ENCODE peak calls at places on chromosomes 12 and 14, in nine cellular contexts. One of them, this sample, is unnamed.

GRCh38 chr14:100988411-100988900 is 84.9 kb upstream of the RTL1 start:
- DNase-seq in spleen: no peak
- DNase-seq in stimulated activated CD8-positive, alpha-beta memory T cell treated with anti-CD3 and anti-CD28 coated beads, Interleukin-7, amount 100 ng/mL, for 1 hour: no peak
- DNase-seq in HuH-7.5: no peak
- DNase-seq in stimulated activated CD4-positive, alpha-beta T cell treated with anti-CD3 and anti-CD28 coated beads, Interleukin-15, amount 100 ng/mL, for 1 hour: no peak
- DNase-seq in activated CD8-positive, alpha-beta T cell treated with anti-CD3 and anti-CD28 coated beads, Interleukin-2, amount 10 ng/mL, durations not matched to agents 7 days and 5 days: no peak
- DNase-seq in activated naive CD4-positive, alpha-beta T cell: no peak
- DNase-seq in fibroblast of lung: peak; percentile 69
- DNase-seq in epithelial cell of esophagus: peak; percentile 84
- DNase-seq in this sample: no peak

GRCh38 chr12:85627584-85627983 is 208.6 kb downstream of the RASSF9 start:
- DNase-seq in spleen: no peak
- DNase-seq in stimulated activated CD8-positive, alpha-beta memory T cell treated with anti-CD3 and anti-CD28 coated beads, Interleukin-7, amount 100 ng/mL, for 1 hour: no peak
- DNase-seq in HuH-7.5: no peak
- DNase-seq in stimulated activated CD4-positive, alpha-beta T cell treated with anti-CD3 and anti-CD28 coated beads, Interleukin-15, amount 100 ng/mL, for 1 hour: no peak
- DNase-seq in activated CD8-positive, alpha-beta T cell treated with anti-CD3 and anti-CD28 coated beads, Interleukin-2, amount 10 ng/mL, durations not matched to agents 7 days and 5 days: no peak
- DNase-seq in activated naive CD4-positive, alpha-beta T cell: no peak
- DNase-seq in fibroblast of lung: peak; percentile 90
- DNase-seq in epithelial cell of esophagus: peak; percentile 28
- DNase-seq in this sample: no peak

GRCh38 chr12:32285484-32285883 is 113.9 kb upstream of the FGD4 start:
- DNase-seq in spleen: no peak
- DNase-seq in stimulated activated CD8-positive, alpha-beta memory T cell treated with anti-CD3 and anti-CD28 coated beads, Interleukin-7, amount 100 ng/mL, for 1 hour: no peak
- DNase-seq in HuH-7.5: no peak
- DNase-seq in stimulated activated CD4-positive, alpha-beta T cell treated with anti-CD3 and anti-CD28 coated beads, Interleukin-15, amount 100 ng/mL, for 1 hour: no peak
- DNase-seq in activated CD8-positive, alpha-beta T cell treated with anti-CD3 and anti-CD28 coated beads, Interleukin-2, amount 10 ng/mL, durations not matched to agents 7 days and 5 days: no peak
- DNase-seq in activated naive CD4-positive, alpha-beta T cell: no peak
- DNase-seq in fibroblast of lung: no peak
- DNase-seq in epithelial cell of esophagus: no peak
- DNase-seq in this sample: no peak

GRCh38 chr12:78703820-78704525 is 160.6 kb upstream of the SYT1 start:
- DNase-seq in spleen: no peak
- DNase-seq in stimulated activated CD8-positive, alpha-beta memory T cell treated with anti-CD3 and anti-CD28 coated beads, Interleukin-7, amount 100 ng/mL, for 1 hour: no peak
- DNase-seq in HuH-7.5: no peak
- DNase-seq in stimulated activated CD4-positive, alpha-beta T cell treated with anti-CD3 and anti-CD28 coated beads, Interleukin-15, amount 100 ng/mL, for 1 hour: no peak
- DNase-seq in activated CD8-positive, alpha-beta T cell treated with anti-CD3 and anti-CD28 coated beads, Interleukin-2, amount 10 ng/mL, durations not matched to agents 7 days and 5 days: no peak
- DNase-seq in activated naive CD4-positive, alpha-beta T cell: no peak
- DNase-seq in fibroblast of lung: peak; percentile 96
- DNase-seq in epithelial cell of esophagus: peak; percentile 84
- DNase-seq in this sample: peak; percentile 58

GRCh38 chr12:54127538-54128259 is 61.1 kb downstream of the SMUG1 start:
- DNase-seq in spleen: peak; percentile 54
- DNase-seq in stimulated activated CD8-positive, alpha-beta memory T cell treated with anti-CD3 and anti-CD28 coated beads, Interleukin-7, amount 100 ng/mL, for 1 hour: no peak
- DNase-seq in HuH-7.5: no peak
- DNase-seq in stimulated activated CD4-positive, alpha-beta T cell treated with anti-CD3 and anti-CD28 coated beads, Interleukin-15, amount 100 ng/mL, for 1 hour: no peak
- DNase-seq in activated CD8-positive, alpha-beta T cell treated with anti-CD3 and anti-CD28 coated beads, Interleukin-2, amount 10 ng/mL, durations not matched to agents 7 days and 5 days: no peak
- DNase-seq in activated naive CD4-positive, alpha-beta T cell: no peak
- DNase-seq in fibroblast of lung: no peak
- DNase-seq in epithelial cell of esophagus: no peak
- DNase-seq in this sample: no peak

GRCh38 chr12:108090932-108091331 is 38.2 kb upstream of the WSCD2 start:
- DNase-seq in spleen: no peak
- DNase-seq in stimulated activated CD8-positive, alpha-beta memory T cell treated with anti-CD3 and anti-CD28 coated beads, Interleukin-7, amount 100 ng/mL, for 1 hour: no peak
- DNase-seq in HuH-7.5: no peak
- DNase-seq in stimulated activated CD4-positive, alpha-beta T cell treated with anti-CD3 and anti-CD28 coated beads, Interleukin-15, amount 100 ng/mL, for 1 hour: no peak
- DNase-seq in activated CD8-positive, alpha-beta T cell treated with anti-CD3 and anti-CD28 coated beads, Interleukin-2, amount 10 ng/mL, durations not matched to agents 7 days and 5 days: no peak
- DNase-seq in activated naive CD4-positive, alpha-beta T cell: no peak
- DNase-seq in fibroblast of lung: no peak
- DNase-seq in epithelial cell of esophagus: no peak
- DNase-seq in this sample: no peak

GRCh38 chr14:70893842-70894237 is 13.4 kb upstream of the PCNX1 start:
- DNase-seq in spleen: no peak
- DNase-seq in stimulated activated CD8-positive, alpha-beta memory T cell treated with anti-CD3 and anti-CD28 coated beads, Interleukin-7, amount 100 ng/mL, for 1 hour: no peak
- DNase-seq in HuH-7.5: no peak
- DNase-seq in stimulated activated CD4-positive, alpha-beta T cell treated with anti-CD3 and anti-CD28 coated beads, Interleukin-15, amount 100 ng/mL, for 1 hour: no peak
- DNase-seq in activated CD8-positive, alpha-beta T cell treated with anti-CD3 and anti-CD28 coated beads, Interleukin-2, amount 10 ng/mL, durations not matched to agents 7 days and 5 days: peak; percentile 35
- DNase-seq in activated naive CD4-positive, alpha-beta T cell: no peak
- DNase-seq in fibroblast of lung: no peak
- DNase-seq in epithelial cell of esophagus: no peak
- DNase-seq in this sample: no peak

GRCh38 chr12:92021665-92022033 is 124.0 kb downstream of the BTG1 start:
- DNase-seq in spleen: no peak
- DNase-seq in stimulated activated CD8-positive, alpha-beta memory T cell treated with anti-CD3 and anti-CD28 coated beads, Interleukin-7, amount 100 ng/mL, for 1 hour: no peak
- DNase-seq in HuH-7.5: no peak
- DNase-seq in stimulated activated CD4-positive, alpha-beta T cell treated with anti-CD3 and anti-CD28 coated beads, Interleukin-15, amount 100 ng/mL, for 1 hour: no peak
- DNase-seq in activated CD8-positive, alpha-beta T cell treated with anti-CD3 and anti-CD28 coated beads, Interleukin-2, amount 10 ng/mL, durations not matched to agents 7 days and 5 days: no peak
- DNase-seq in activated naive CD4-positive, alpha-beta T cell: no peak
- DNase-seq in fibroblast of lung: no peak
- DNase-seq in epithelial cell of esophagus: no peak
- DNase-seq in this sample: no peak

GRCh38 chr12:68425998-68426397 is 93.8 kb upstream of the MDM1 start:
- DNase-seq in spleen: no peak
- DNase-seq in stimulated activated CD8-positive, alpha-beta memory T cell treated with anti-CD3 and anti-CD28 coated beads, Interleukin-7, amount 100 ng/mL, for 1 hour: no peak
- DNase-seq in HuH-7.5: no peak
- DNase-seq in stimulated activated CD4-positive, alpha-beta T cell treated with anti-CD3 and anti-CD28 coated beads, Interleukin-15, amount 100 ng/mL, for 1 hour: no peak
- DNase-seq in activated CD8-positive, alpha-beta T cell treated with anti-CD3 and anti-CD28 coated beads, Interleukin-2, amount 10 ng/mL, durations not matched to agents 7 days and 5 days: no peak
- DNase-seq in activated naive CD4-positive, alpha-beta T cell: no peak
- DNase-seq in fibroblast of lung: peak; percentile 94
- DNase-seq in epithelial cell of esophagus: peak; percentile 37
- DNase-seq in this sample: peak; percentile 86

GRCh38 chr12:132173135-132174014 is 29.1 kb downstream of the NOC4L start:
- DNase-seq in spleen: peak; percentile 45
- DNase-seq in stimulated activated CD8-positive, alpha-beta memory T cell treated with anti-CD3 and anti-CD28 coated beads, Interleukin-7, amount 100 ng/mL, for 1 hour: no peak
- DNase-seq in HuH-7.5: no peak
- DNase-seq in stimulated activated CD4-positive, alpha-beta T cell treated with anti-CD3 and anti-CD28 coated beads, Interleukin-15, amount 100 ng/mL, for 1 hour: no peak
- DNase-seq in activated CD8-positive, alpha-beta T cell treated with anti-CD3 and anti-CD28 coated beads, Interleukin-2, amount 10 ng/mL, durations not matched to agents 7 days and 5 days: peak; percentile 72
- DNase-seq in activated naive CD4-positive, alpha-beta T cell: no peak
- DNase-seq in fibroblast of lung: no peak
- DNase-seq in epithelial cell of esophagus: no peak
- DNase-seq in this sample: no peak

GRCh38 chr14:64960762-64961276 is 11.3 kb downstream of the RAB15 start:
- DNase-seq in spleen: no peak
- DNase-seq in stimulated activated CD8-positive, alpha-beta memory T cell treated with anti-CD3 and anti-CD28 coated beads, Interleukin-7, amount 100 ng/mL, for 1 hour: no peak
- DNase-seq in HuH-7.5: peak; percentile 30
- DNase-seq in stimulated activated CD4-positive, alpha-beta T cell treated with anti-CD3 and anti-CD28 coated beads, Interleukin-15, amount 100 ng/mL, for 1 hour: no peak
- DNase-seq in activated CD8-positive, alpha-beta T cell treated with anti-CD3 and anti-CD28 coated beads, Interleukin-2, amount 10 ng/mL, durations not matched to agents 7 days and 5 days: no peak
- DNase-seq in activated naive CD4-positive, alpha-beta T cell: no peak
- DNase-seq in fibroblast of lung: no peak
- DNase-seq in epithelial cell of esophagus: no peak
- DNase-seq in this sample: no peak

GRCh38 chr12:101459642-101460346 is 15.3 kb upstream of the SPIC start:
- DNase-seq in spleen: no peak
- DNase-seq in stimulated activated CD8-positive, alpha-beta memory T cell treated with anti-CD3 and anti-CD28 coated beads, Interleukin-7, amount 100 ng/mL, for 1 hour: no peak
- DNase-seq in HuH-7.5: peak; percentile 40
- DNase-seq in stimulated activated CD4-positive, alpha-beta T cell treated with anti-CD3 and anti-CD28 coated beads, Interleukin-15, amount 100 ng/mL, for 1 hour: no peak
- DNase-seq in activated CD8-positive, alpha-beta T cell treated with anti-CD3 and anti-CD28 coated beads, Interleukin-2, amount 10 ng/mL, durations not matched to agents 7 days and 5 days: no peak
- DNase-seq in activated naive CD4-positive, alpha-beta T cell: no peak
- DNase-seq in fibroblast of lung: no peak
- DNase-seq in epithelial cell of esophagus: peak; percentile 77
- DNase-seq in this sample: no peak

GRCh38 chr12:60059180-60059579 is 463.4 kb downstream of the SLC16A7 start:
- DNase-seq in spleen: no peak
- DNase-seq in stimulated activated CD8-positive, alpha-beta memory T cell treated with anti-CD3 and anti-CD28 coated beads, Interleukin-7, amount 100 ng/mL, for 1 hour: no peak
- DNase-seq in HuH-7.5: no peak
- DNase-seq in stimulated activated CD4-positive, alpha-beta T cell treated with anti-CD3 and anti-CD28 coated beads, Interleukin-15, amount 100 ng/mL, for 1 hour: no peak
- DNase-seq in activated CD8-positive, alpha-beta T cell treated with anti-CD3 and anti-CD28 coated beads, Interleukin-2, amount 10 ng/mL, durations not matched to agents 7 days and 5 days: no peak
- DNase-seq in activated naive CD4-positive, alpha-beta T cell: no peak
- DNase-seq in fibroblast of lung: no peak
- DNase-seq in epithelial cell of esophagus: peak; percentile 39
- DNase-seq in this sample: no peak